ENCODE peak calls at places on chromosome 20, in four cellular contexts. Y, W, L and Z are unnamed samples.

GRCh38 chr20:37990571-37991151 is 42.6 kb downstream of the TTI1 start:
- DNase-seq in Y (peak; percentile 71), W (peak; percentile 67), L (no peak), Z (peak; percentile 76)

GRCh38 chr20:43938932-43939761 is 24.5 kb downstream of the TOX2 start:
- DNase-seq in Y (no peak), W (no peak), L (no peak), Z (peak; percentile 46)

GRCh38 chr20:23125625-23126191 is 39.6 kb upstream of the CD93 start:
- DNase-seq in Y (no peak), W (no peak), L (no peak), Z (peak; percentile 28)

GRCh38 chr20:24952376-24953203 is 3.5 kb downstream of the CST7 start:
- DNase-seq in Y (peak; percentile 26), W (no peak), L (no peak), Z (no peak)

GRCh38 chr20:34689486-34689885 is 12.6 kb upstream of the PIGU start:
- DNase-seq in Y (no peak), W (no peak), L (no peak), Z (no peak)

GRCh38 chr20:24664266-24664986 is 195.0 kb downstream of the SYNDIG1 start:
- DNase-seq in Y (no peak), W (no peak), L (no peak), Z (no peak)

GRCh38 chr20:62641749-62642665 is at the start of gene SLCO4A1:
- DNase-seq in Y (peak; percentile 90), W (peak; percentile 98), L (peak; percentile 98), Z (peak; percentile 87)

GRCh38 chr20:6711950-6712634 is 55.4 kb upstream of the BMP2 start:
- DNase-seq in Y (peak; percentile 77), W (no peak), L (no peak), Z (peak; percentile 54)

GRCh38 chr20:45924391-45925261 is 9.9 kb upstream of the PCIF1 start:
- DNase-seq in Y (no peak), W (no peak), L (no peak), Z (no peak)

GRCh38 chr20:51446656-51447055 is 95.9 kb downstream of the NFATC2 start:
- DNase-seq in Y (no peak), W (peak; percentile 42), L (peak; percentile 55), Z (peak; percentile 36)

GRCh38 chr20:10557685-10558084 is 116.1 kb downstream of the JAG1 start:
- DNase-seq in Y (no peak), W (no peak), L (no peak), Z (no peak)

GRCh38 chr20:53623454-53624206 is 30.0 kb upstream of the ZNF217 start:
- DNase-seq in Y (peak; percentile 63), W (peak; percentile 65), L (peak; percentile 61), Z (peak; percentile 74)

GRCh38 chr20:64260239-64260638 is 4.7 kb downstream of the PCMTD2 start:
- DNase-seq in Y (no peak), W (no peak), L (no peak), Z (no peak)

GRCh38 chr20:47665221-47665991 is 119.9 kb downstream of the SULF2 start:
- DNase-seq in Y (no peak), W (no peak), L (no peak), Z (no peak)

GRCh38 chr20:43530321-43531090 is 23.0 kb downstream of the L3MBTL1 start:
- DNase-seq in Y (no peak), W (no peak), L (no peak), Z (no peak)

GRCh38 chr20:25000268-25000801 is 7.8 kb upstream of the APMAP start:
- DNase-seq in Y (peak; percentile 96), W (no peak), L (no peak), Z (peak; percentile 38)

GRCh38 chr20:13442990-13443389 is 195.7 kb downstream of the TASP1 start:
- DNase-seq in Y (no peak), W (no peak), L (no peak), Z (no peak)

DNA sequence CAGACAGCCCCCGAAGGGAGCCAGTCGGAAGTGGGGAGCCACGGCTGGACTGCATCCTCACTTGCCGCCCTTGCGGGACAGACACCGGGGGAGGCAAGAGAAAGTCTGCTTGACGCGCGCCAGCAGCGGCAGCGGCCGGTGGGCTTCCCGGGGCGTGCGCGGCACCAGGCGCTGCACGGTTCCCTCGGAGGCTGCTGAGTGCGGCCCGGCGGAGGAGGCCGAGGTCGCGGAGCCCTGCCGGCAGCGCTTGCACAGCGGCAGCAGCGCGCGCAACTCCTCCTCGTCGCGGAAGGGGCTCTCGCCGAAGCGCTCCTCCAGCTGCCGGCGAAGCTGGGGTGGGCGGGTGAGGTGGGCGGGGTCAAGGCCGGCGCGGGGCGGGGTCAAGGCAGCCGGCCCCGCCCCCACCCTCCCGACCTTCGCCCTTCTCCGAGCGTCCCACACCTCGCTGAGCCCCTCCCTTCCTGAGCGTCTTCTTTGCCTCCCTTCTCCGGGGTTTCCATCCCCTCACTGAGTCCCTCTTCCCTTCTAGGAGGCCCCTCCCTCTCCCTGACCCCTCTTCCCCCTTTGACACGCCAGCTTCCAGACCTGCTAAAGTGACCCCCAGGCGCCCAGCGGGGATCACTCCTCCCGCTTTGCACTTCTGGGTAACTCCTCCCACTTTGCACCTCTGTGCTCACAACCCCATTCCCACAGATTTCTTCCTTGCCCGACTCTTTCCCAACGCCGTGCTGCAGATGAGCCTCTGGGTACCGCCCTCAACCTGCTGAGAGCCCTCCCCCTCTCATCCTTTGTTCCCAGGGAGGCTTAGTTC is 8.8 kb downstream of the DUSP15 start:
- DNase-seq in Y (peak; percentile 58), W (peak; percentile 99), L (peak; percentile 99), Z (peak; percentile 61)
- H3K4me3 ChIP-seq in Y (peak overlapping the region; percentile 54), W (peak overlapping the region; percentile 62), L (peak overlapping the region; percentile 40), Z (peak overlapping the region; percentile 51)

GRCh38 chr20:49540696-49541435 is 27.1 kb downstream of the PTGIS start:
- DNase-seq in Y (no peak), W (no peak), L (no peak), Z (no peak)
- TF ChIP-seq POLR2AphosphoS5 in Y (no peak), W (no peak), L (no peak), Z (no peak)

GRCh38 chr20:4979841-4980410 is 21.4 kb downstream of the SLC23A2 start:
- DNase-seq in Y (no peak), W (no peak), L (no peak), Z (no peak)
- H3K4me3 ChIP-seq in Y (no peak overlapping the region), W (no peak overlapping the region), L (no peak overlapping the region), Z (no peak overlapping the region)

DNA sequence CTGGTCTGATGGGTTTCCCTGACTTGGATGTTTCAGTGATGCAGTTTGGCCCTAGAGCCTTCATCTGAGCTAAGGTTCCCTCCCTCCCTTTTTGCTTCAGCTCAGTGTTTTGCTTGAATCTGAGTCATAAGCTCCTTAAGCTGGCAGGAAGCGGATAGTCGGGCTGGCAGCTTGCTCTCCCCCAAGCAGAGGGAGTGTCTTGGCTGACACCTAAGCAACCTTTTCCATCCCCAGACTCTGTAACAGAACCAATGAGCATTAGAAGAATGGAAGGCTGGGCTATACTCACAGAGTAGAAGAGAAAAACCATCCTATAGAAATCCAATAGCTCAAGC is 98.3 kb downstream of the HAO1 start:
- DNase-seq in Y (no peak), W (no peak), L (no peak), Z (no peak)
- TF ChIP-seq POLR2AphosphoS5 in Y (no peak), W (no peak), L (no peak), Z (no peak)

GRCh38 chr20:35700625-35701148 is 1.5 kb downstream of the ROMO1 start:
- DNase-seq in Y (peak; percentile 18), W (no peak), L (no peak), Z (no peak)
- H3K4me3 ChIP-seq in Y (no peak overlapping the region), W (no peak overlapping the region), L (peak overlapping the region; percentile 96), Z (no peak overlapping the region)

DNA sequence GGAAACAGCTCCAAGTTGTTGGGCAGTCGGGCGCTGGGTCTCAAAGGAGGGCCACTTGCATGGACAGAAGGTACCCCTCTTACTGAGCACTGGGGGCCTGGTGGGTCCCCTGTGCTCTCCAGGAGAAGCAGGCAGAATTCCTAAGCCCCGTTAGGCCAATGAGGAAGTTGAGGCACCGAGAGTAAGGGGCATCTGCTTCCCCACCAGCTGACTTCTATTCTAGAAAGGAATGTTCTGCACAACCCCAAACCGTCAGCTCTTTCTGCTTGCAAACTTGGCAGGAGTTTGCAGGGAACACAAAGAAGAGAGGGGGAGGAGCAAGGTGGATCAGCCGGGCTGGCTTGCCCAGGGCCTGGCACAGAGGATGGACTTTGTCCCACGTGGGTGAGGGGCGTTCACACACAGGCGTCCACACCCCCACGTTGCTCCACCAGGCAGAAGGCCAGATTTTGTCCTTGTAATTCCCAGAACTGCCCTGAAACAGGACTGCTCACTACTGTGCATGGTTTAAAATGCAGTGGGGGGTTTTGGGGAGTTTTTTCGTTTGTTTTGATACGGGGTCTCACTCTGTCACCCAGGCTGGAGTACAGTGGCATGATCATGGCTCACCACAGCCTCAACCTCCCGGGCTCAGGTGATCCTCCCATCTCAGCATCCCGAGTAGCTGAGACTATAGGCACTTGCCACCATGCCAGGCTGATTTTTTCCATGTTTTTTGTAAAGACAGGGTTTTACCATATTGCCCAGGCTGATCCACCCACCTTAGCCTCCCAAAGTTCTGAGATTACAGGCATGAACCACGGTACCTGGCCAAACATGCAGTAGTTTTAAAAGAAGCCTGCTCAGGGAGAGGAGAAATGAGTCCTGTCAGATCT is 93.3 kb downstream of the SNX5 start:
- DNase-seq in Y (peak; percentile 96), W (no peak), L (no peak), Z (peak; percentile 96)
- TF ChIP-seq POLR2AphosphoS5 in Y (peak; percentile 81), W (no peak), L (no peak), Z (peak; percentile 83)

GRCh38 chr20:4812641-4813075 is 90.9 kb downstream of the PRND start:
- DNase-seq in Y (no peak), W (no peak), L (no peak), Z (peak; percentile 56)

GRCh38 chr20:4814696-4815252 is 93.1 kb downstream of the PRND start:
- DNase-seq in Y (peak; percentile 44), W (no peak), L (no peak), Z (peak; percentile 64)

GRCh38 chr20:4813839-4814695 is 92.4 kb downstream of the PRND start:
- DNase-seq in Y (no peak), W (no peak), L (no peak), Z (peak; percentile 43)

GRCh38 chr20:4812216-4812615 is 90.5 kb downstream of the PRND start:
- DNase-seq in Y (no peak), W (no peak), L (no peak), Z (no peak)

GRCh38 chr20:4813076-4813838 is 91.5 kb downstream of the PRND start:
- DNase-seq in Y (no peak), W (no peak), L (no peak), Z (peak; percentile 55)
- H3K4me3 ChIP-seq in Y (no peak overlapping the region), W (no peak overlapping the region), L (no peak overlapping the region), Z (no peak overlapping the region)